ENCODE peak calls at places on chromosomes 5 and 9, in four cellular contexts. K, W, S and J are unnamed samples.

GRCh38 chr9:38039907-38040682 is 28.9 kb downstream of the SHB start:
- DNase-seq in K (no peak), W (peak; percentile 74), S (no peak), J (no peak)

GRCh38 chr9:133677126-133678010 is 41.2 kb downstream of the DBH start:
- DNase-seq in K (no peak), W (no peak), S (no peak), J (no peak)

GRCh38 chr5:150077996-150078801 is 8.2 kb downstream of the CSF1R start:
- DNase-seq in K (no peak), W (no peak), S (no peak), J (no peak)

GRCh38 chr9:134847138-134847537 is 33.5 kb upstream of the FCN2 start:
- DNase-seq in K (no peak), W (no peak), S (no peak), J (no peak)

GRCh38 chr5:932628-933250 is 40.1 kb downstream of the TRIP13 start:
- DNase-seq in K (no peak), W (no peak), S (no peak), J (no peak)

GRCh38 chr9:69122391-69123141 is 51.5 kb upstream of the TJP2 start:
- DNase-seq in K (peak; percentile 10), W (no peak), S (no peak), J (no peak)

GRCh38 chr5:168097852-168098251 is 193.6 kb upstream of the WWC1 start:
- DNase-seq in K (no peak), W (no peak), S (no peak), J (no peak)

GRCh38 chr9:31820426-31820825 is 564.0 kb upstream of the ACO1 start:
- DNase-seq in K (no peak), W (no peak), S (no peak), J (no peak)

GRCh38 chr5:98468188-98468869 is 305.1 kb upstream of the RGMB start:
- DNase-seq in K (no peak), W (no peak), S (no peak), J (no peak)

GRCh38 chr9:73143606-73144328 is 7.9 kb upstream of the ANXA1 start:
- DNase-seq in K (peak; percentile 38), W (no peak), S (no peak), J (peak; percentile 80)

GRCh38 chr5:168679515-168679920 is 100.3 kb upstream of the PANK3 start:
- DNase-seq in K (peak; percentile 69), W (peak; percentile 73), S (peak; percentile 16), J (peak; percentile 69)

GRCh38 chr5:108345541-108346171 is 36.2 kb downstream of the FBXL17 start:
- DNase-seq in K (peak; percentile 2), W (no peak), S (peak; percentile 5), J (peak; percentile 58)

GRCh38 chr9:127489471-127490115 is 38.3 kb downstream of the LRSAM1 start:
- DNase-seq in K (no peak), W (peak; percentile 31), S (no peak), J (no peak)

GRCh38 chr5:116361171-116361967 is 213.3 kb downstream of the SEMA6A start:
- DNase-seq in K (no peak), W (no peak), S (no peak), J (no peak)

GRCh38 chr9:116421006-116421538 is 266.0 kb upstream of the TRIM32 start:
- DNase-seq in K (no peak), W (no peak), S (no peak), J (no peak)

GRCh38 chr9:93617273-93617672 is 40.9 kb downstream of the PHF2 start:
- DNase-seq in K (no peak), W (no peak), S (no peak), J (no peak)

GRCh38 chr5:8538813-8539212 is 669.9 kb downstream of the MTRR start:
- DNase-seq in K (no peak), W (no peak), S (no peak), J (no peak)

GRCh38 chr5:26543987-26544386 is 494.4 kb downstream of the CDH9 start:
- DNase-seq in K (no peak), W (no peak), S (no peak), J (no peak)

GRCh38 chr9:75826292-75826691 is 64.2 kb upstream of the PCSK5 start:
- DNase-seq in K (no peak), W (no peak), S (no peak), J (peak; percentile 1)

GRCh38 chr5:6818594-6819512 is 105.6 kb downstream of the TENT4A start:
- DNase-seq in K (no peak), W (no peak), S (no peak), J (no peak)

GRCh38 chr9:130908129-130908877 is 11.7 kb upstream of the QRFP start:
- DNase-seq in K (no peak), W (peak; percentile 66), S (no peak), J (no peak)

GRCh38 chr5:96893342-96893741 is 17.0 kb downstream of the ERAP2 start:
- DNase-seq in K (no peak), W (no peak), S (no peak), J (peak; percentile 20)

GRCh38 chr5:158354958-158355357 is 496.0 kb upstream of the CLINT1 start:
- DNase-seq in K (no peak), W (no peak), S (peak; percentile 1), J (no peak)

GRCh38 chr5:602466-603035 is 9.6 kb upstream of the CEP72 start:
- DNase-seq in K (no peak), W (no peak), S (no peak), J (no peak)

GRCh38 chr5:123438244-123438643 is 15.0 kb upstream of the CEP120 start:
- DNase-seq in K (no peak), W (no peak), S (no peak), J (no peak)

GRCh38 chr9:134371731-134372130 is 45.5 kb downstream of the RXRA start:
- DNase-seq in K (no peak), W (no peak), S (no peak), J (peak; percentile 98)

GRCh38 chr5:178624626-178625546 is 2.0 kb downstream of the CLK4 start:
- DNase-seq in K (no peak), W (no peak), S (no peak), J (no peak)

GRCh38 chr9:124354364-124355031 is 60.7 kb downstream of the PSMB7 start:
- DNase-seq in K (no peak), W (no peak), S (no peak), J (no peak)

GRCh38 chr9:124351672-124352468 is 63.4 kb downstream of the PSMB7 start:
- DNase-seq in K (no peak), W (no peak), S (no peak), J (no peak)

GRCh38 chr9:124353811-124354274 is 61.4 kb downstream of the PSMB7 start:
- DNase-seq in K (no peak), W (no peak), S (no peak), J (no peak)

GRCh38 chr9:124353166-124353768 is 62.0 kb downstream of the PSMB7 start:
- DNase-seq in K (no peak), W (no peak), S (no peak), J (no peak)

GRCh38 chr9:124352616-124353015 is 62.6 kb downstream of the PSMB7 start:
- DNase-seq in K (no peak), W (no peak), S (no peak), J (no peak)
- TF ChIP-seq POLR2A in K (no peak), W (no peak), S (peak; percentile 38), J (no peak)

DNA sequence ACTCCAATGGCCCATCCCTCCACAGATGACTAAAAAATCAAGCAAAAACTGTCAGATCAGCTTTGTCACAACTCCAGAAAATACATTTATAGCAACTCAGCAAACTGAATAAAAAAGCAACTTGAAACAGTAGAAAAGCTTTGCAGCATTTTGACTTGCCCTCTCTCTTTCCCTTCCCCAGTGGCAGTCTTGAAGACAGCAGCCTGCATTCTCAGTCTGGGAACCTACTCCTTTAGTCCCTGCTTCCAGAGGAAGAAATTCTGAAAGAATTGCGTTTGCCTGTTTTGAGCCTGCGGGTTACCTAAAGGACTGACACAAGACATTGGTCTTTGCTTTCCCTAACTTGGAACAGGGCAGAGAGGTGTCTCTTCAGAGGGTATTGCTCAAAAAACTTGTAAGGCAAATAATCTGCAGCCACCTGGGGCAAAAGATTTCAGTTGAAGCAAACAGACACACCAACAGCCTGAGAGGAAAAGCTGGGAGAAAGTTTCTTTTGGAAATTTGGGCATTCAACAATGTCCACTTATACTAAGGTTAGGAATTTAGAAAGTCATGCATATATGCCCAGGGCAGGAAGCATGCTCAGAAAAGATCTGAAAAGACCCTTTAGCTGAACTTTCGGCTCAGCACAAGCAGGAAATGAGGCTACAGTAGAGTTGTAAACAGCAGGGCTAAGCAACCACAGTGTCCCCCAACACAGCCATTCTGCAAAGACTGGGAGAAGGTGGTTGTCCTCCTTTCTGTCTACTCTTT is 15.2 kb upstream of the SLC35D2 start:
- DNase-seq in K (no peak), W (no peak), S (no peak), J (no peak)
- TF ChIP-seq MAX in K (no peak), W (no peak), S (no peak), J (no peak)

GRCh38 chr5:39419830-39420229 is 5.0 kb downstream of the DAB2 start:
- DNase-seq in K (no peak), W (no peak), S (no peak), J (no peak)
- H3K4me3 ChIP-seq in K (no peak overlapping the region), W (no peak overlapping the region), S (no peak overlapping the region), J (no peak overlapping the region)

GRCh38 chr5:172866802-172867748 is 33.0 kb downstream of the ERGIC1 start:
- DNase-seq in K (no peak), W (no peak), S (no peak), J (no peak)
- TF ChIP-seq POLR2A in K (no peak), W (no peak), S (no peak), J (no peak)

GRCh38 chr5:155726267-155726666 is 600.7 kb upstream of the SGCD start:
- DNase-seq in K (no peak), W (no peak), S (no peak), J (peak; percentile 23)
- TF ChIP-seq MAX in K (no peak), W (no peak), S (no peak), J (no peak)

DNA sequence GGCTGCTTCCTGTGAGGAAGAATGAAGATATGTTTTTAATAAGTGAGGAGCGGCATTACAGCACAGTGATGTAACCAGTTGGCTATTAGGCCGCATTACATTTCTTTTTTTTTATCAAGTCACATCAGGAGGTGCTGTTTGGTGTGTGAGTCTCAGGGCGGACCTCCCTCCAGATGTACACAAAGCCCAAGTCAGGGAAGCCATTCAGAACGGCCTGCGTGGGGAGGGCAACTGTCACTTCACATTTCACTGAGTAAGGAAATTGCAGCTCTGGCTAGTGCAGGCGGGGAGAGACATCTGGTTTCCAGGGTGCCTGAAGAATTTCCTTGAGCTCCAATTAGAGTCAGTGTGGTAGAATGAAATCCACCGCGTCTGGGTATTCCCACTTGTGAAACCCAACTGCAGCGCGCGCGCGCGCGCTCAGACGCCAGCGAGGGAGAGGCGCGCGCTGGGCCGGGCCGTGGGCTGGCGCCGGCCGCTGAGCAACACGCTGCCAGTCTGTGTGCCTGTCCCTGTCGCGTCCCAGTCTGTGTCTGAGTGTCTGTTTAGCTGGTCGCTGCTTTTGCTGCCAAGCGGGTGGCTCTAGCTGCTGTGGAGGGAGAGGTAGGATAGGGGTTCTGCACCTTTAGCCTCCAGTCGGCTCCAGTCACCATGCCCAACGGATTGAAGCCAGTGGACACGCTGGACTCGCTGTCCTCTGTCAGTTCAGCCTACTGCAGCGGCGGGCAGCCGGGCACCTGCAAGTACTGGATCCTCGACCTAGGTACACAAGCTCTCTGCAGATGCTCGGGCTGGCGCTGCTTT is 140.8 kb upstream of the OTULINL start:
- DNase-seq in K (no peak), W (no peak), S (no peak), J (no peak)
- H3K4me3 ChIP-seq in K (no peak overlapping the region), W (no peak overlapping the region), S (no peak overlapping the region), J (no peak overlapping the region)